ENCODE peak calls at places on chromosomes 11 and 22, in seven cellular contexts. R is tibial nerve; K is A549; Y is upper lobe of right lung; O is PC-3; H is transverse colon; P is CD8-positive, alpha-beta T cell. B is an unnamed sample.

GRCh38 chr11:82908311-82908710 is 6.8 kb downstream of the DDIAS start:
- DNase-seq in R (no peak), P (no peak), O (no peak), H (no peak), Y (no peak), K (no peak), B (no peak)

GRCh38 chr11:73244589-73245240 is 26.6 kb downstream of the P2RY2 start:
- DNase-seq in O (no peak), H (no peak), Y (peak), K (no peak), P (no peak), R (no peak), B (peak)

GRCh38 chr11:102831128-102831708 is 12.2 kb downstream of the MMP3 start:
- DNase-seq in Y (peak), H (peak), P (no peak), K (peak), R (peak), O (no peak), B (no peak)

GRCh38 chr11:59207988-59208432 is 4.7 kb downstream of the MPEG1 start:
- DNase-seq in Y (no peak), R (no peak), P (peak), H (no peak), O (peak), K (peak), B (no peak)

GRCh38 chr11:111476961-111477360 is 35.2 kb downstream of the BTG4 start:
- DNase-seq in Y (no peak), K (no peak), O (no peak), R (no peak), H (no peak), P (no peak), B (no peak)

GRCh38 chr22:50016988-50017700 is 4.6 kb upstream of the IL17REL start:
- DNase-seq in H (peak), R (no peak), Y (no peak), O (no peak), P (no peak), K (no peak), B (peak)

GRCh38 chr11:134850566-134850965 is 438.5 kb upstream of the B3GAT1 start:
- DNase-seq in K (no peak), Y (no peak), P (no peak), R (no peak), O (no peak), H (no peak), B (no peak)

GRCh38 chr11:120200677-120201076 is 10.2 kb upstream of the OAF start:
- DNase-seq in P (no peak), R (no peak), K (no peak), O (no peak), Y (no peak), H (no peak), B (no peak)

GRCh38 chr22:35399678-35400334 is at the start of gene MCM5:
- DNase-seq in R (peak), K (peak), O (peak), H (peak), Y (peak), P (peak), B (peak)

GRCh38 chr11:73645972-73646631 is at the start of gene PLEKHB1:
- DNase-seq in H (no peak), Y (no peak), P (no peak), O (no peak), K (no peak), R (no peak), B (no peak)

GRCh38 chr22:37684803-37685615 is 1.1 kb upstream of the NOL12 start:
- DNase-seq in R (no peak), O (no peak), H (peak), P (no peak), Y (no peak), K (no peak), B (no peak)

GRCh38 chr11:45517171-45517770 is 148.2 kb downstream of the CHST1 start:
- DNase-seq in Y (no peak), R (no peak), O (no peak), K (no peak), H (no peak), P (no peak), B (no peak)

GRCh38 chr11:93123351-93123898 is 74.4 kb downstream of the SLC36A4 start:
- DNase-seq in P (no peak), K (no peak), R (no peak), O (no peak), Y (no peak), H (peak), B (no peak)

GRCh38 chr22:37472418-37473006 is 13.7 kb downstream of the MFNG start:
- DNase-seq in P (peak), K (peak), O (peak), R (no peak), Y (no peak), H (peak), B (peak)

GRCh38 chr11:31422703-31423102 is 53.0 kb downstream of the DNAJC24 start:
- DNase-seq in R (no peak), O (no peak), Y (no peak), P (no peak), K (no peak), H (no peak), B (no peak)

GRCh38 chr22:24289138-24289537 is 18.5 kb downstream of the SPECC1L start:
- DNase-seq in Y (no peak), H (no peak), K (no peak), R (no peak), O (peak), P (no peak), B (no peak)

GRCh38 chr22:17779286-17780115 is 5.2 kb upstream of the BID start:
- DNase-seq in Y (no peak), R (no peak), K (no peak), H (no peak), P (no peak), O (no peak), B (peak)

GRCh38 chr11:18056561-18057181 is 10.6 kb upstream of the TPH1 start:
- DNase-seq in P (no peak), R (no peak), H (no peak), O (no peak), Y (no peak), K (no peak), B (no peak)

GRCh38 chr22:42114721-42115120 is 15.9 kb downstream of the CYP2D6 start:
- DNase-seq in K (peak), P (no peak), Y (no peak), R (no peak), H (no peak), O (peak), B (no peak)

GRCh38 chr11:91231226-91231625 is 993.4 kb upstream of the FAT3 start:
- DNase-seq in H (no peak), K (no peak), Y (no peak), O (no peak), P (no peak), R (no peak), B (no peak)

GRCh38 chr11:103927535-103927934 is 108.9 kb upstream of the DDI1 start:
- DNase-seq in K (peak), H (no peak), R (no peak), P (no peak), Y (no peak), O (peak), B (no peak)

GRCh38 chr11:93700830-93701229 is 39.3 kb downstream of the CEP295 start:
- DNase-seq in K (no peak), H (no peak), Y (no peak), R (no peak), P (no peak), O (no peak), B (no peak)

GRCh38 chr11:31173926-31174680 is 195.4 kb downstream of the DCDC1 start:
- DNase-seq in Y (no peak), R (no peak), O (no peak), P (no peak), K (no peak), H (no peak), B (peak)

GRCh38 chr11:63745304-63746170 is 23.0 kb downstream of the ZFTA start:
- DNase-seq in Y (no peak), P (no peak), R (no peak), H (no peak), O (peak), K (no peak), B (no peak)

GRCh38 chr22:31044262-31044861 is 36.8 kb upstream of the SMTN start:
- DNase-seq in O (no peak), R (peak), P (no peak), K (no peak), Y (no peak), H (peak), B (peak)

GRCh38 chr11:95289378-95289777 is 58.4 kb upstream of the SESN3 start:
- DNase-seq in Y (no peak), R (no peak), P (no peak), O (peak), K (no peak), H (no peak), B (no peak)

GRCh38 chr11:93187290-93187689 is 10.5 kb downstream of the SLC36A4 start:
- DNase-seq in Y (no peak), P (no peak), K (no peak), H (no peak), R (no peak), O (no peak), B (no peak)

DNA sequence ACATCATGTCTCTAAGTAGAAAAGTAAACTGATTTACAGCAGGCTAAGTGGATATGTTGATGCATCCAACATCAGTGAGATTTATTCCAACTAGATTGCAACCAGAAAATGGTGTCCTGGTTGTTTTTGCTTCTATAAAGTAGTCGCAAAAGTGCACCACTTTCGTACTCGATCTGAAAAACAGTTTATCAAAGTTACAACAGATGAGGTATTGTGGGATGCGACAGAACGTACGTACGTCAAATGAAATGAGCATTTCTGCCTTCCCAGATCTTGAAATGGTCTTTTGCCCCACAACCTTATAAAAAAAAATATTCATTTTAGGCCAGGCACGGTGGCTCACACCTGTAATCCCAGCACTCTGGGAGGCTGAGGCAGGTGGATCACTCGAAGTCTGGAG is 13.7 kb downstream of the GRAP2 start:
- DNase-seq in O (no peak), R (no peak), P (no peak), H (no peak), K (no peak), Y (no peak), B (no peak)
- H3K27ac ChIP-seq in O (no peak), R (no peak), P (peak), H (no peak), K (no peak), Y (no peak), B (no peak)

GRCh38 chr11:57434640-57435546 is 8.0 kb upstream of the SLC43A3 start:
- DNase-seq in Y (no peak), H (no peak), R (no peak), K (peak), O (peak), P (no peak), B (no peak)

GRCh38 chr11:57430946-57431345 is 4.0 kb upstream of the SLC43A3 start:
- DNase-seq in Y (no peak), K (no peak), R (no peak), H (no peak), P (no peak), O (no peak), B (no peak)

GRCh38 chr11:57429946-57430345 is 3.0 kb upstream of the SLC43A3 start:
- DNase-seq in Y (no peak), R (no peak), P (no peak), H (no peak), K (no peak), O (no peak), B (no peak)

GRCh38 chr11:57432714-57433163 is 5.8 kb upstream of the SLC43A3 start:
- DNase-seq in O (peak), H (no peak), P (no peak), R (no peak), K (no peak), Y (no peak), B (no peak)

GRCh38 chr11:57432017-57432590 is 5.2 kb upstream of the SLC43A3 start:
- DNase-seq in K (no peak), Y (no peak), P (no peak), O (no peak), H (no peak), R (no peak), B (no peak)
- H3K27ac ChIP-seq in K (peak), Y (peak), P (no peak), O (peak), H (no peak), R (peak), B (no peak)

DNA sequence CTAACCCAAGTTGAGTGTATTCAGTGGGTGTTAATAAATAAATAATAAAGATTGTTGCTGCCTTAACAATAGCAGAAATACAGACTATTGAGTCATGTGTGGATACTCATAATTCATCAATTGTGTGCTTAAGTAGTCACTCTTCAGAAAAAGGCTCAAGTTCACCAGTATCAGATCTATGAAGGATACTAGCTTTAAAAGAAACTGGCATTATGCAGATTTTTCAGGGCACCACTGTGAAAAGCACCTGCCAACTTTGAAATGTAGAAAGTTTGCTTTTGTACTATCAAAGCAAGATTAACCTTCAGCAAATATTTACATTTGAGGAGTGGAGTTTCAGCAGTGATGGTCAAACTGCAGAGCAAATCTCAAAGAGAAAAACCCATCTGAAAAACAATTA is 20.1 kb upstream of the SYTL2 start:
- DNase-seq in O (peak), P (no peak), H (no peak), R (no peak), Y (no peak), K (no peak), B (no peak)
- H3K27ac ChIP-seq in O (peak), P (no peak), H (peak), R (no peak), Y (no peak), K (no peak), B (no peak)

GRCh38 chr11:70526116-70527045 is 128.1 kb downstream of the CTTN start:
- DNase-seq in O (no peak), R (no peak), H (no peak), K (no peak), Y (peak), P (no peak), B (peak)

GRCh38 chr11:70523384-70524095 is 125.2 kb downstream of the CTTN start:
- DNase-seq in Y (peak), H (no peak), K (no peak), R (no peak), P (no peak), O (no peak), B (peak)

GRCh38 chr11:70524096-70524922 is 126.0 kb downstream of the CTTN start:
- DNase-seq in R (no peak), Y (peak), K (no peak), P (no peak), H (no peak), O (no peak), B (peak)

GRCh38 chr11:70525466-70525865 is 127.1 kb downstream of the CTTN start:
- DNase-seq in H (no peak), P (no peak), O (no peak), R (no peak), Y (peak), K (no peak), B (peak)

GRCh38 chr11:70525006-70525405 is 126.7 kb downstream of the CTTN start:
- DNase-seq in R (no peak), Y (peak), O (no peak), P (no peak), H (no peak), K (no peak), B (peak)
- H3K27ac ChIP-seq in R (no peak), Y (no peak), O (no peak), P (no peak), H (no peak), K (no peak), B (no peak)

DNA sequence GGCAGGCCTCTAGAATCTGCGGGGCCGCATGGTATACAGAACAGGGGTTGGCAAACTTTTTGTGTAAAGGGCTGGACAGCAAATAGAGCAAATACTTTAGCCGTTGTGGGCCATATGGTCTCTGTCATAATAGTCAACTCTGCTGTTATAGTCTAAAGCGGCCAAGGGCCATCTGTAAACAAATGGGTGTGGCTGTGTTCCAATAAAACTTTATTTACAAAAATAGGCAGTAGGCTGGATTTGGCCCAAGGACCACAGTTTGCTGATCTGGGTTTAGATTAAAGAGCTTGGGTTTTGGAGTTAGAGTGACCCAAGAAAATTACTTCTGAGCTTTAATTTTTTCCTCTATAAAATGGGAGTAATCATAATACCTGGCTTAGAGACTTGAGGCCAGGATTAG is 32.7 kb downstream of the FBLN1 start:
- DNase-seq in P (no peak), H (no peak), O (no peak), K (no peak), Y (no peak), R (no peak), B (no peak)
- H3K27ac ChIP-seq in P (no peak), H (peak), O (no peak), K (no peak), Y (peak), R (no peak), B (no peak)

DNA sequence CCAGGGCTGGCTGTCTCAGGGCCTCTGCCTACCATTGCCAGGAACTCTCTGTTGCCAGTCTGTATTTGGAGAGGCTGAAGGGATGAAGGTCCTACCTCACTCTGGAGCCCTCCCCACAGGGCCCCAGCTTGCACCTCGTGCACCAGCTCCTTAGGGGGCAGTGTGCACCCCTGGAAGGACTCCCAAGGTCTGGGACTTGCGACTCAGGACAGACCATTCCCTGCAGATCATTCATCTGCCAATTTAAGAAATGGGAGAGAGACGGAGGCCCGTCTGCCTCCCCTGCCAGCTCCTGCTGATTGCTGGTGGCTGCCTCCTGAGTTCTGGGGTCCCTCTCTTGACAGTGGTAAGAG is 27.5 kb upstream of the MALAT1 start:
- DNase-seq in H (peak), P (no peak), O (peak), R (no peak), Y (peak), K (peak), B (peak)
- H3K27ac ChIP-seq in H (peak), P (peak), O (peak), R (peak), Y (peak), K (peak), B (peak)

GRCh38 chr11:60376601-60377000 is 1.7 kb upstream of the MS4A7 start:
- DNase-seq in K (no peak), R (no peak), Y (no peak), H (no peak), O (peak), P (no peak), B (no peak)

GRCh38 chr11:60371854-60372253 is 6.5 kb upstream of the MS4A7 start:
- DNase-seq in P (no peak), Y (no peak), R (no peak), O (peak), K (no peak), H (no peak), B (no peak)

GRCh38 chr11:60370252-60370810 is 8.0 kb upstream of the MS4A7 start:
- DNase-seq in R (no peak), O (peak), K (no peak), P (no peak), H (no peak), Y (no peak), B (no peak)

GRCh38 chr11:60370811-60371297 is 7.5 kb upstream of the MS4A7 start:
- DNase-seq in O (peak), Y (no peak), K (peak), R (no peak), P (no peak), H (no peak), B (no peak)

GRCh38 chr11:60372767-60373166 is 5.6 kb upstream of the MS4A7 start:
- DNase-seq in K (no peak), Y (no peak), H (no peak), R (no peak), O (no peak), P (no peak), B (no peak)
- H3K27ac ChIP-seq in K (no peak), Y (no peak), H (no peak), R (no peak), O (no peak), P (no peak), B (no peak)

GRCh38 chr11:126293726-126294125 is 10.1 kb upstream of the DCPS start:
- DNase-seq in P (no peak), K (no peak), O (no peak), Y (no peak), R (no peak), H (no peak), B (no peak)

GRCh38 chr11:126288237-126288636 is 5.3 kb downstream of the TIRAP start:
- DNase-seq in K (no peak), H (no peak), P (no peak), O (no peak), Y (no peak), R (no peak), B (no peak)

DNA sequence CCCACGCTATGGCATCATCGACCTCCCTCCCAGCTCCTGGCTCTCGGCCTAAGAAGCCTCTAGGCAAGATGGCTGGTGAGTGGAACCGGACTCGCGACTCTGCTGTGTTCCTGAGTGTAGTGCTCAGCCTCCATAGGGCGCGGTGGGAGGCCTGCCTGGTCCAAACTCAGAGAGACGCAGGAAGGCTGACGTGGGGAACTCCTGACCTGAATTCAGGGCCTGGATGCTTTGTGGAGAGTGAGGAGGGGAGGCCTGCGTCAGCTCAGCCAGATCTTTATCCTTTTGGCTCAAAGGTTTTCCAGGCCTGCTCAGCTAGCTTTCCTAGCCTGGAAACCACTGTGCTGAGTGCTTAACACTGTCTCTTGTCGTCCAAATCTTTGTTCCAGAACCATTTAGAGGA is 8.0 kb downstream of the TIRAP start:
- DNase-seq in P (no peak), O (no peak), H (no peak), Y (no peak), K (no peak), R (no peak), B (no peak)
- H3K27ac ChIP-seq in P (no peak), O (no peak), H (no peak), Y (no peak), K (no peak), R (peak), B (no peak)